ENCODE peak calls at places on chromosome 2, in ten cellular contexts. K is mesenchymal stem cell, N is occipital lobe, V is left ventricle myocardium inferior, E is natural killer cell, L is amniotic stem cell, A is mucosa of gallbladder, X is astrocyte of the spinal cord, Q is choroid plexus epithelial cell, Z is T-helper 17 cell. B is an unnamed sample.
A peak's percentile ranks its signal among the peaks of the same experiment; 100 is the strongest.

GRCh38 chr2:40093036-40093673 is 314.1 kb upstream of the THUMPD2 start:
- DNase-seq in Q (peak; percentile 61), A (no peak), Z (no peak), L (no peak), X (peak; percentile 68), E (no peak), K (peak; percentile 87), V (no peak), N (no peak), B (no peak)

GRCh38 chr2:13201924-13202323 is 485.2 kb downstream of the TRIB2 start:
- DNase-seq in V (no peak), A (no peak), E (no peak), K (no peak), L (no peak), N (no peak), Q (peak; percentile 8), X (peak; percentile 7), Z (no peak), B (no peak)

GRCh38 chr2:233789554-233789953 is 11.4 kb downstream of the MROH2A start:
- DNase-seq in K (no peak), N (no peak), E (no peak), L (no peak), Q (no peak), Z (no peak), A (no peak), V (no peak), X (no peak), B (no peak)

GRCh38 chr2:45331034-45331786 is 279.9 kb downstream of the SRBD1 start:
- DNase-seq in A (peak; percentile 16), N (no peak), V (no peak), Z (no peak), K (no peak), L (no peak), Q (no peak), E (no peak), X (no peak), B (peak; percentile 33)

GRCh38 chr2:129658430-129658829 is 321.0 kb upstream of the RAB6C start:
- DNase-seq in X (no peak), Z (no peak), K (no peak), E (no peak), Q (no peak), N (no peak), A (no peak), L (no peak), V (no peak), B (no peak)

GRCh38 chr2:214575030-214575949 is 164.4 kb downstream of the VWC2L start:
- DNase-seq in A (no peak), K (no peak), E (no peak), N (peak; percentile 78), Z (no peak), L (no peak), Q (no peak), V (no peak), X (peak; percentile 19), B (no peak)

GRCh38 chr2:174748948-174749347 is 15.3 kb downstream of the CHRNA1 start:
- DNase-seq in V (no peak), E (peak; percentile 52), Z (peak; percentile 70), N (peak; percentile 35), X (peak; percentile 59), A (peak; percentile 60), L (peak; percentile 20), K (peak; percentile 63), Q (peak; percentile 70), B (peak; percentile 51)

GRCh38 chr2:143451622-143452021 is 322.4 kb downstream of the ARHGAP15 start:
- DNase-seq in L (no peak), E (no peak), Z (no peak), X (peak; percentile 54), A (no peak), Q (no peak), V (no peak), N (no peak), K (peak; percentile 75), B (no peak)

GRCh38 chr2:28437142-28437835 is 44.6 kb downstream of the FOSL2 start:
- DNase-seq in L (no peak), N (no peak), Z (no peak), Q (no peak), E (no peak), X (no peak), A (peak; percentile 52), V (no peak), K (no peak), B (no peak)

GRCh38 chr2:5839563-5839962 is 147.4 kb downstream of the SOX11 start:
- DNase-seq in V (no peak), A (no peak), X (peak; percentile 20), K (no peak), Q (no peak), E (no peak), N (no peak), Z (no peak), L (no peak), B (no peak)